ENCODE peak calls at places on chromosomes 11 and 22, in five cellular contexts. X is neuronal stem cell; Q is CD8-positive, alpha-beta memory T cell; Y is HL-60; V is A549. M is an unnamed sample.

GRCh38 chr22:37741312-37741795 is 44.5 kb downstream of the TRIOBP start:
- DNase-seq in X (no peak), Q (no peak), Y (peak), V (peak), M (no peak)

GRCh38 chr11:12756101-12756500 is 81.9 kb downstream of the TEAD1 start:
- DNase-seq in X (no peak), Q (no peak), Y (no peak), V (no peak), M (no peak)

GRCh38 chr11:62501432-62501891 is 45.1 kb downstream of the AHNAK start:
- DNase-seq in X (no peak), Q (no peak), Y (no peak), V (no peak), M (no peak)

GRCh38 chr11:84714316-84714780 is 912.8 kb downstream of the DLG2 start:
- DNase-seq in X (peak), Q (no peak), Y (peak), V (peak), M (no peak)

GRCh38 chr22:28034145-28034759 is 115.2 kb upstream of the PITPNB start:
- DNase-seq in X (no peak), Q (no peak), Y (no peak), V (no peak), M (no peak)

GRCh38 chr11:87602776-87603175 is 565.0 kb downstream of the TMEM135 start:
- DNase-seq in X (no peak), Q (no peak), Y (no peak), V (no peak), M (no peak)

GRCh38 chr11:31943056-31943780 is 132.1 kb upstream of the PAX6 start:
- DNase-seq in X (no peak), Q (no peak), Y (no peak), V (no peak), M (no peak)

GRCh38 chr22:46577361-46578249 is 40.2 kb upstream of the CELSR1 start:
- DNase-seq in X (no peak), Q (no peak), Y (no peak), V (no peak), M (no peak)

GRCh38 chr22:49491221-49491635 is 336.4 kb downstream of the BRD1 start:
- DNase-seq in X (no peak), Q (no peak), Y (no peak), V (no peak), M (no peak)

GRCh38 chr11:35389897-35390462 is 29.4 kb downstream of the SLC1A2 start:
- DNase-seq in X (no peak), Q (no peak), Y (no peak), V (no peak), M (no peak)

GRCh38 chr22:47634342-47634741 is 871.9 kb downstream of the TBC1D22A start:
- DNase-seq in X (no peak), Q (no peak), Y (no peak), V (no peak), M (no peak)

GRCh38 chr22:23113847-23114720 is 27.7 kb downstream of the RSPH14 start:
- DNase-seq in X (no peak), Q (no peak), Y (no peak), V (no peak), M (no peak)

GRCh38 chr11:29063630-29064361 is 953.0 kb downstream of the KCNA4 start:
- DNase-seq in X (no peak), Q (no peak), Y (no peak), V (no peak), M (no peak)

GRCh38 chr11:17343907-17344306 is 7.7 kb upstream of the NCR3LG1 start:
- DNase-seq in X (no peak), Q (no peak), Y (no peak), V (no peak), M (no peak)

GRCh38 chr11:119935341-119935925 is 202.5 kb downstream of the TRIM29 start:
- DNase-seq in X (no peak), Q (no peak), Y (no peak), V (no peak), M (no peak)

GRCh38 chr22:35726933-35727332 is 9.3 kb downstream of the APOL5 start:
- DNase-seq in X (no peak), Q (no peak), Y (no peak), V (no peak), M (no peak)

GRCh38 chr22:42685941-42686666 is 34.6 kb downstream of the A4GALT start:
- DNase-seq in X (no peak), Q (no peak), Y (no peak), V (peak), M (no peak)
- H3K27ac ChIP-seq in X (no peak), Q (no peak), Y (no peak), V (peak), M (no peak)

DNA sequence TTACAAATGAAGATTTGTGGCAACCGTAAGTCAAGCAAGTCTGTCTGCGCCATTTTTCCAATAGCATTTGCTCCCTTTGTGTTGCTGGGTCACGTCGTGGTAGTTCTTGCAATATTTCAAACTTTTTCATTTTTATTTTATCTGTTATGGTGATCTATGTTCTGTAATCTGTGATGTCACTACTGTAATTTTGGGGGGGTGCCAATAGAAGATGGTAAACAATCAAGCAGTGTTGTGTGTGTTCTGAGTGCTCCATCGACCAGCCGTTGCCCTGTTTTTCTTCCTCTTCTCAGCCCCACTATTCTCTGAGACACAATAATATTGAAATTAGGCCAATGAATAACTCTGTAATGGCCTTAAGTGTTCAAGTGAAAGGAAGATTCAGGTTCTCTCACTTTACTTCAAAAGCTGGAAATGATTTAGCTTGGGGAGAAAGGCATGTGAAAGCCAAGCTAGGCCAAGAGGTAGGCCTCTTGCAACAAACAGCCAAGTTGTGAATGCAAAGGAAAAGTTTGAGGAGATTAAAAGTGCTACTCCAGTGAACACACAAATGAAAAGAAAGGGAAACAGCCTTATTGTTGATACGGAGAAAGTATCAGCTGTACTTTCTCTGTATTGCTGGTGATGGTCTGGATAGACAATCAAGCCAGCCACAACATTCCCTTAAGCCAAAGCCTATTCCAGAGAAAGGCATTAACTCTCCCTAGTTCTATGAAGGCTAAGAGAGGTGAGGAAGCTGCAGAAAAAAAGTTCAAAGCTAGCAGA is 7.5 kb downstream of the ZC3H12C start:
- DNase-seq in X (no peak), Q (no peak), Y (no peak), V (no peak), M (no peak)
- H3K27ac ChIP-seq in X (no peak), Q (no peak), Y (no peak), V (no peak), M (no peak)

DNA sequence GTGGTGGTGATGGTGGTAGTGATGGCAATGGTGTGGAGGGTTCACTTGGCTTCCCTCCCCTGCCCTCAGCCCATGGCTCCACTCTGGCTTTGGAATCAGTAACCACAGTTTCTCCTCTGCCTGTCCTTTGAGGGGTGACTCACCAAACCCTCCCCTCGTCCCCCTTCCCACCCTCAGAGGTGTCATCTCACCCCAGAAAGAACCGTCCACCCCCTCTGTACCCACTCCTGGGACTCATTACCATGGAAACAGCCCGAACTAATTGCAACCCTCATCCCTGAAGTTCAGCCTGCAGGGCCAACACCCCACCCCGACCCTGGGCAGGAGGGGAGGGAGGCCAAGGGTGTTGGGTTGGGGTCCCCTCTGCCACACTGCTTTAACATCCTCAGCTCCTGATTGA is 26.6 kb downstream of the PHLDB1 start:
- DNase-seq in X (no peak), Q (no peak), Y (no peak), V (no peak), M (no peak)
- H3K27ac ChIP-seq in X (no peak), Q (no peak), Y (no peak), V (no peak), M (no peak)

DNA sequence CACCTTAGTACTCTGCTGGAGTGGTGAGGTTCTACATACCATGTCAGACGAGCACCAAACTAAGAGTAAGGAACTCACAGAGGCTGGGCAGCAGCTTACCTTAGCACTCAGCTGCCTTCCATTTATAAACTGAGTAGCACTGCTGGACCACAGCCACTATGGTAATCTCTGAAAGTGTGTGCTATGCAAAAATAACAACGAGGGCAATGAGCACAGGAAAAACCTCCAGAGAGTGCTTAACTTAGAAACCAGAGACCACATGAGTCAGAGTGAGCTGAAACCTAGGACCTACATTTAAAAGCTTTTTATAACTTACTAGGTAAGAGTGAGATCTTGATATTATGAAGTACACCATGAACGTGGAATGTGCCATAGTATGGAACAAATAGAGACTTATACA is 17.1 kb upstream of the CD59 start:
- DNase-seq in X (no peak), Q (no peak), Y (no peak), V (no peak), M (no peak)
- H3K27ac ChIP-seq in X (no peak), Q (no peak), Y (no peak), V (no peak), M (no peak)

DNA sequence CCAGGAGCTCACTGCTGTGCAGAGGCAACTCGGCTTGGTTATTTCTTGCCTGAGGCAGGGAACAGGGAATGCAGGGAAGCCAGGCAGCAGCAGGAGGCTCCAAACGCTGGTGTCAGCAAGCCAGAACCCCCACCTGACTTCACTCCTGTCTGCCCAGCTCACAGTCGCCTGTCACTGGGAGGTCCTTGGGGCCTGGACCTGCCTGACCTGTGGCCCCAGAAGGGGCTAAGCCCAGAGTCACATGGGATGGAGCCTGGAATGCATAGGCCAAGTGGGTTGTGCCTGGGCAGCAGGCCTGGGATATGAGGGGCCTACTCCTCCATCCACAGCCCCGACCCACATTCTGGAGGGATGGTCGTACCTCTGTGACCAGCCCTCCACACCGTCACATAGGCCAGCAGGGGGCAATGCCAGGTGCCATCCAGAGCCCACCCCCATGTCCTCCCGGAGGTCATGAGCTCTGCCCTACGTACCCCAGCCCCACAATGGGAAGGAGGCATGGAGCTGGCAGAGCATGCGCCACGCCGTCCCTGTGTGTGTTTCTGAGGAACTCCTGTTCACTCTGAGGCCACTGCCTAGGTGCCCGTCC is 5.2 kb downstream of the RASSF7 start:
- DNase-seq in X (no peak), Q (no peak), Y (no peak), V (no peak), M (no peak)
- H3K27ac ChIP-seq in X (peak), Q (no peak), Y (no peak), V (no peak), M (no peak)

GRCh38 chr11:111550258-111550657 is 9.7 kb downstream of the LAYN start:
- DNase-seq in X (no peak), Q (no peak), Y (no peak), V (no peak), M (no peak)
- H3K27ac ChIP-seq in X (no peak), Q (no peak), Y (no peak), V (no peak), M (no peak)

DNA sequence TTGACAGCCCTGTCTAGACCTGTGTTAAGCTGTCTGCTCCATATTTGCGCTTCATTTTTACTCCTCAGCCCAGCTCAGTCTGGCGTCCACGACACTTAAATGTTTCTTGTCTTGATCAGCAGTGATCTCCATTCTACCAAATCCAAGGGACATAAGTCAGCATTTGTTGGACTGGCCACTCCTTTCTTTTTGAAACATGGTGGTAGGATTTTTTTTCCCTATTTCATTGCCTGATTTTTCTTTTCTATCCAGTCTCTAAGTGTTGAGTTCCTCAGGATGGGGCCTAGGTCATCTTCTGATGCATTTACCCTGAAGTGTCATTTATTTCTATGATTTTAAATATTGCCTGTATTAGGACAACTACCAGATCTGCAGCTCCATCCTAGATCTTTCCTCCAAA is 873 bp downstream of the NCAPH2 start:
- DNase-seq in X (no peak), Q (no peak), Y (no peak), V (no peak), M (no peak)
- H3K27ac ChIP-seq in X (no peak), Q (peak), Y (peak), V (peak), M (peak)

M was measured in CD4-positive, alpha-beta T cell.